ENCODE peak calls at places on chromosomes 7 and 10, in six cellular contexts. One of them, this sample, is unnamed.

GRCh38 chr7:67484244-67484751 is 487.7 kb downstream of the TYW1 start:
- DNase-seq in mesendoderm: peak
- DNase-seq in H9: peak
- DNase-seq in mesenchymal stem cell: peak
- DNase-seq in neuronal stem cell: peak
- DNase-seq in H1: peak
- DNase-seq in this sample: peak

GRCh38 chr7:51009716-51010496 is 227.2 kb upstream of the GRB10 start:
- DNase-seq in mesendoderm: peak
- DNase-seq in H9: no peak
- DNase-seq in mesenchymal stem cell: no peak
- DNase-seq in neuronal stem cell: no peak
- DNase-seq in H1: no peak
- DNase-seq in this sample: peak

GRCh38 chr7:93799750-93800357 is 90.7 kb downstream of the TFPI2 start:
- DNase-seq in mesendoderm: peak
- DNase-seq in H9: no peak
- DNase-seq in mesenchymal stem cell: peak
- DNase-seq in neuronal stem cell: peak
- DNase-seq in H1: no peak
- DNase-seq in this sample: peak

GRCh38 chr7:102281785-102282184 is 4.9 kb upstream of the SH2B2 start:
- DNase-seq in mesendoderm: no peak
- DNase-seq in H9: no peak
- DNase-seq in mesenchymal stem cell: no peak
- DNase-seq in neuronal stem cell: no peak
- DNase-seq in H1: no peak
- DNase-seq in this sample: no peak

GRCh38 chr10:43278216-43278615 is 11.4 kb upstream of the RASGEF1A start:
- DNase-seq in mesendoderm: peak
- DNase-seq in H9: no peak
- DNase-seq in mesenchymal stem cell: no peak
- DNase-seq in neuronal stem cell: no peak
- DNase-seq in H1: no peak
- DNase-seq in this sample: no peak

GRCh38 chr10:87095241-87095945 is 387 bp downstream of the SHLD2 start:
- DNase-seq in mesendoderm: peak
- DNase-seq in H9: peak
- DNase-seq in mesenchymal stem cell: peak
- DNase-seq in neuronal stem cell: peak
- DNase-seq in H1: no peak
- DNase-seq in this sample: peak

GRCh38 chr10:30000802-30001571 is 58.4 kb downstream of the JCAD start:
- DNase-seq in mesendoderm: no peak
- DNase-seq in H9: no peak
- DNase-seq in mesenchymal stem cell: peak
- DNase-seq in neuronal stem cell: no peak
- DNase-seq in H1: no peak
- DNase-seq in this sample: peak

GRCh38 chr10:42932735-42933453 is 144.0 kb upstream of the RET start:
- DNase-seq in mesendoderm: peak
- DNase-seq in H9: peak
- DNase-seq in mesenchymal stem cell: no peak
- DNase-seq in neuronal stem cell: peak
- DNase-seq in H1: peak
- DNase-seq in this sample: no peak

GRCh38 chr10:15313034-15313433 is 58.1 kb downstream of the FAM171A1 start:
- DNase-seq in mesendoderm: no peak
- DNase-seq in H9: no peak
- DNase-seq in mesenchymal stem cell: peak
- DNase-seq in neuronal stem cell: no peak
- DNase-seq in H1: no peak
- DNase-seq in this sample: no peak

GRCh38 chr7:142477079-142477651 is 219.3 kb upstream of the PRSS58 start:
- DNase-seq in mesendoderm: no peak
- DNase-seq in H9: no peak
- DNase-seq in mesenchymal stem cell: no peak
- DNase-seq in neuronal stem cell: no peak
- DNase-seq in H1: no peak
- DNase-seq in this sample: peak

GRCh38 chr7:32516551-32517082 is 21.3 kb downstream of the AVL9 start:
- DNase-seq in mesendoderm: no peak
- DNase-seq in H9: no peak
- DNase-seq in mesenchymal stem cell: no peak
- DNase-seq in neuronal stem cell: no peak
- DNase-seq in H1: no peak
- DNase-seq in this sample: no peak

GRCh38 chr7:140899883-140900282 is 24.8 kb downstream of the BRAF start:
- DNase-seq in mesendoderm: peak
- DNase-seq in H9: no peak
- DNase-seq in mesenchymal stem cell: no peak
- DNase-seq in neuronal stem cell: peak
- DNase-seq in H1: no peak
- DNase-seq in this sample: no peak

GRCh38 chr7:25710954-25711353 is 441.0 kb upstream of the NFE2L3 start:
- DNase-seq in mesendoderm: no peak
- DNase-seq in H9: no peak
- DNase-seq in mesenchymal stem cell: no peak
- DNase-seq in neuronal stem cell: no peak
- DNase-seq in H1: no peak
- DNase-seq in this sample: no peak

GRCh38 chr7:148935451-148935850 is 51.4 kb upstream of the EZH2 start:
- DNase-seq in mesendoderm: no peak
- DNase-seq in H9: no peak
- DNase-seq in mesenchymal stem cell: no peak
- DNase-seq in neuronal stem cell: no peak
- DNase-seq in H1: no peak
- DNase-seq in this sample: no peak

GRCh38 chr7:11757153-11757552 is 74.8 kb downstream of the THSD7A start:
- DNase-seq in mesendoderm: no peak
- DNase-seq in H9: no peak
- DNase-seq in mesenchymal stem cell: no peak
- DNase-seq in neuronal stem cell: no peak
- DNase-seq in H1: no peak
- DNase-seq in this sample: no peak

GRCh38 chr10:123800299-123800698 is 91.3 kb downstream of the CPXM2 start:
- DNase-seq in mesendoderm: peak
- DNase-seq in H9: no peak
- DNase-seq in mesenchymal stem cell: no peak
- DNase-seq in neuronal stem cell: no peak
- DNase-seq in H1: peak
- DNase-seq in this sample: no peak

GRCh38 chr7:101690061-101690460 is 61.0 kb upstream of the MYL10 start:
- DNase-seq in mesendoderm: no peak
- DNase-seq in H9: no peak
- DNase-seq in mesenchymal stem cell: no peak
- DNase-seq in neuronal stem cell: no peak
- DNase-seq in H1: no peak
- DNase-seq in this sample: no peak

GRCh38 chr10:1968257-1969025 is 231.1 kb upstream of the ADARB2 start:
- DNase-seq in mesendoderm: no peak
- DNase-seq in H9: no peak
- DNase-seq in mesenchymal stem cell: no peak
- DNase-seq in neuronal stem cell: no peak
- DNase-seq in H1: no peak
- DNase-seq in this sample: no peak

GRCh38 chr10:103192089-103192450 is 1.0 kb downstream of the NT5C2 start:
- DNase-seq in mesendoderm: no peak
- DNase-seq in H9: no peak
- DNase-seq in mesenchymal stem cell: peak
- DNase-seq in neuronal stem cell: no peak
- DNase-seq in H1: no peak
- DNase-seq in this sample: no peak

GRCh38 chr10:29546773-29547313 is 87.9 kb downstream of the SVIL start:
- DNase-seq in mesendoderm: no peak
- DNase-seq in H9: no peak
- DNase-seq in mesenchymal stem cell: no peak
- DNase-seq in neuronal stem cell: no peak
- DNase-seq in H1: no peak
- DNase-seq in this sample: no peak

GRCh38 chr7:93364806-93365205 is 132.6 kb downstream of the VPS50 start:
- DNase-seq in mesendoderm: no peak
- DNase-seq in H9: no peak
- DNase-seq in mesenchymal stem cell: no peak
- DNase-seq in neuronal stem cell: no peak
- DNase-seq in H1: no peak
- DNase-seq in this sample: no peak

GRCh38 chr10:109894516-109894915 is 28.8 kb downstream of the XPNPEP1 start:
- DNase-seq in mesendoderm: no peak
- DNase-seq in H9: peak
- DNase-seq in mesenchymal stem cell: peak
- DNase-seq in neuronal stem cell: no peak
- DNase-seq in H1: no peak
- DNase-seq in this sample: peak

GRCh38 chr10:103985726-103986125 is 18.8 kb downstream of the SLK start:
- DNase-seq in mesendoderm: no peak
- DNase-seq in H9: no peak
- DNase-seq in mesenchymal stem cell: peak
- DNase-seq in neuronal stem cell: no peak
- DNase-seq in H1: no peak
- DNase-seq in this sample: peak

GRCh38 chr10:100346765-100347567 is at the start of gene SCD:
- DNase-seq in mesendoderm: peak
- DNase-seq in H9: peak
- DNase-seq in mesenchymal stem cell: peak
- DNase-seq in neuronal stem cell: peak
- DNase-seq in H1: peak
- DNase-seq in this sample: peak
- H2BK15ac ChIP-seq in mesendoderm: no peak
- H2BK15ac ChIP-seq in H9: no peak
- H2BK15ac ChIP-seq in mesenchymal stem cell: peak
- H2BK15ac ChIP-seq in neuronal stem cell: no peak
- H2BK15ac ChIP-seq in H1: peak
- H2BK15ac ChIP-seq in this sample: peak

DNA sequence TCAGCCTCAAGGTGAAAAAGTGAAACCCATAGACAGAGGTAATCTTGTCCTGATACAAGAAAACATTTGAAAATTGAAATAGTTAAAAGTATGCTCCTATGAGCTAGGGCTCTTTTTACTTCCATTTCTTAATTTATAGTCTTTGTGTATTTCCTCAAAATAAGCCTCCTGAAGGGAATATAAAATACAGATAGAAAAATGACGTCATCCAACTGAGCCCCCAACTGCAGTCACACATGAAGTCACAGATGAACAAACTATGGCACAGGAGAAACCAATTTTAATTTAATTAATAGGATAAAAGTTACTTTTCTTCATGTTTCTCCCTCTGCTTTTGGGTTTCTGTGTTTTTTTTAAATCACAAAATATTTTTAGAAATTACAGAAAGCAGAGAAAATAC is 280.3 kb downstream of the HTR7 start:
- DNase-seq in mesendoderm: no peak
- DNase-seq in H9: no peak
- DNase-seq in mesenchymal stem cell: no peak
- DNase-seq in neuronal stem cell: no peak
- DNase-seq in H1: no peak
- DNase-seq in this sample: no peak
- H2BK15ac ChIP-seq in mesendoderm: no peak
- H2BK15ac ChIP-seq in H9: no peak
- H2BK15ac ChIP-seq in mesenchymal stem cell: no peak
- H2BK15ac ChIP-seq in neuronal stem cell: no peak
- H2BK15ac ChIP-seq in H1: no peak
- H2BK15ac ChIP-seq in this sample: no peak

GRCh38 chr10:74822101-74822500 is 4.3 kb upstream of the KAT6B start:
- DNase-seq in mesendoderm: no peak
- DNase-seq in H9: no peak
- DNase-seq in mesenchymal stem cell: no peak
- DNase-seq in neuronal stem cell: no peak
- DNase-seq in H1: no peak
- DNase-seq in this sample: peak

GRCh38 chr10:74824184-74825032 is 2.0 kb upstream of the KAT6B start:
- DNase-seq in mesendoderm: no peak
- DNase-seq in H9: peak
- DNase-seq in mesenchymal stem cell: no peak
- DNase-seq in neuronal stem cell: no peak
- DNase-seq in H1: no peak
- DNase-seq in this sample: no peak

GRCh38 chr10:74823791-74824183 is 2.6 kb upstream of the KAT6B start:
- DNase-seq in mesendoderm: no peak
- DNase-seq in H9: no peak
- DNase-seq in mesenchymal stem cell: no peak
- DNase-seq in neuronal stem cell: no peak
- DNase-seq in H1: no peak
- DNase-seq in this sample: peak

GRCh38 chr10:74821501-74821900 is 4.9 kb upstream of the KAT6B start:
- DNase-seq in mesendoderm: no peak
- DNase-seq in H9: no peak
- DNase-seq in mesenchymal stem cell: no peak
- DNase-seq in neuronal stem cell: no peak
- DNase-seq in H1: no peak
- DNase-seq in this sample: no peak

GRCh38 chr10:74822583-74823089 is 3.8 kb upstream of the KAT6B start:
- DNase-seq in mesendoderm: no peak
- DNase-seq in H9: no peak
- DNase-seq in mesenchymal stem cell: no peak
- DNase-seq in neuronal stem cell: no peak
- DNase-seq in H1: no peak
- DNase-seq in this sample: peak
- H2BK15ac ChIP-seq in mesendoderm: no peak
- H2BK15ac ChIP-seq in H9: no peak
- H2BK15ac ChIP-seq in mesenchymal stem cell: no peak
- H2BK15ac ChIP-seq in neuronal stem cell: no peak
- H2BK15ac ChIP-seq in H1: no peak
- H2BK15ac ChIP-seq in this sample: no peak

GRCh38 chr10:75743231-75743864 is 311.9 kb downstream of the LRMDA start:
- DNase-seq in mesendoderm: peak
- DNase-seq in H9: no peak
- DNase-seq in mesenchymal stem cell: peak
- DNase-seq in neuronal stem cell: no peak
- DNase-seq in H1: no peak
- DNase-seq in this sample: no peak

GRCh38 chr10:75744242-75744641 is 312.8 kb downstream of the LRMDA start:
- DNase-seq in mesendoderm: no peak
- DNase-seq in H9: no peak
- DNase-seq in mesenchymal stem cell: no peak
- DNase-seq in neuronal stem cell: no peak
- DNase-seq in H1: no peak
- DNase-seq in this sample: no peak

GRCh38 chr10:75740541-75740940 is 309.1 kb downstream of the LRMDA start:
- DNase-seq in mesendoderm: no peak
- DNase-seq in H9: no peak
- DNase-seq in mesenchymal stem cell: no peak
- DNase-seq in neuronal stem cell: no peak
- DNase-seq in H1: no peak
- DNase-seq in this sample: no peak

GRCh38 chr10:75739454-75740143 is 308.2 kb downstream of the LRMDA start:
- DNase-seq in mesendoderm: no peak
- DNase-seq in H9: no peak
- DNase-seq in mesenchymal stem cell: no peak
- DNase-seq in neuronal stem cell: no peak
- DNase-seq in H1: no peak
- DNase-seq in this sample: no peak

DNA sequence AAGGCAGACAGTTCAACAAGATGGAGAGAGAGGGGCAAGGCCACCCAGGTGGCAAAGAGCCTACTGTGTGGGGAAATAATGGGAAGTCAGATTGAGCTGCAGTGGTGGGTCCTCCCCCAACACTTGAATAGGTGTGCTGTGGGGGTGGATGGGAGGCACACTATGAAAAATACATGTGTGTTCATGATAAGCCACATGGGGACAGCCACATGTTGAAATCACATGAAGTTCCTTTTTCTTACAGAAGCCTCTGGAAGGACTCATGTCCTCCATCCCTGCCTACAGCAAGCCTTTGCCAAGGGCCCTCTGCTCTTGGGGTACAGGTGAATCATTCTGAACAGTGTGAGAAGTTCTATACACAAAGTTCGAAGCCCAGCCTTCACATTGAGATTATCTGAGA is 310.9 kb downstream of the LRMDA start:
- DNase-seq in mesendoderm: no peak
- DNase-seq in H9: no peak
- DNase-seq in mesenchymal stem cell: no peak
- DNase-seq in neuronal stem cell: no peak
- DNase-seq in H1: no peak
- DNase-seq in this sample: no peak
- H2BK15ac ChIP-seq in mesendoderm: no peak
- H2BK15ac ChIP-seq in H9: no peak
- H2BK15ac ChIP-seq in mesenchymal stem cell: no peak
- H2BK15ac ChIP-seq in neuronal stem cell: no peak
- H2BK15ac ChIP-seq in H1: no peak
- H2BK15ac ChIP-seq in this sample: no peak